ENCODE peak calls at places on chromosomes 16 and 17, in ten cellular contexts. V is GM20000, U is WTC11, Y is stomach, S is RWPE1, F is PC-3, H is gastrocnemius medialis, Z is esophagus squamous epithelium, W is OCI-LY7, C is bronchial epithelial cell. E is an unnamed sample.

GRCh38 chr16:64094170-64094960 is 1027.5 kb downstream of the CDH11 start:
- DNase-seq in C (no peak), V (no peak), Y (no peak), F (no peak), Z (no peak), U (no peak), H (no peak), S (no peak), W (no peak), E (no peak)

GRCh38 chr17:29573871-29574731 is 5.6 kb downstream of the TP53I13 start:
- DNase-seq in W (no peak), H (no peak), F (no peak), Z (no peak), S (no peak), Y (no peak), V (no peak), C (no peak), U (no peak), E (no peak)

GRCh38 chr16:67883872-67884261 is 818 bp upstream of the NRN1L start:
- DNase-seq in H (no peak), S (peak), Y (peak), U (peak), C (no peak), Z (no peak), F (peak), W (peak), V (peak), E (peak)

GRCh38 chr17:3222505-3222904 is 15.0 kb downstream of the OR1A1 start:
- DNase-seq in Z (no peak), V (no peak), W (no peak), C (no peak), U (no peak), S (no peak), Y (no peak), H (no peak), F (no peak), E (no peak)

GRCh38 chr16:75085556-75085955 is 31.0 kb downstream of the LDHD start:
- DNase-seq in Z (no peak), U (no peak), S (no peak), F (no peak), C (no peak), W (no peak), Y (no peak), H (no peak), V (no peak), E (no peak)

GRCh38 chr17:43378766-43379165 is 20.0 kb upstream of the ARL4D start:
- DNase-seq in V (no peak), Y (no peak), Z (no peak), S (no peak), U (no peak), C (no peak), H (no peak), F (no peak), W (no peak), E (no peak)

GRCh38 chr16:81696136-81696958 is 82.7 kb upstream of the PLCG2 start:
- DNase-seq in C (no peak), Z (no peak), S (no peak), Y (no peak), F (no peak), U (no peak), W (no peak), H (no peak), V (no peak), E (peak)

GRCh38 chr16:11871193-11871592 is 19.9 kb upstream of the RSL1D1 start:
- DNase-seq in Z (no peak), U (peak), S (no peak), Y (no peak), W (no peak), H (no peak), V (no peak), F (no peak), C (no peak), E (no peak)

GRCh38 chr17:63407741-63408330 is 38.3 kb downstream of the CYB561 start:
- DNase-seq in V (no peak), W (no peak), H (no peak), Z (no peak), S (no peak), Y (no peak), U (no peak), C (no peak), F (no peak), E (no peak)

GRCh38 chr17:61335845-61336655 is 63.6 kb upstream of the TBX2 start:
- DNase-seq in Z (no peak), F (peak), S (no peak), C (no peak), H (no peak), V (no peak), Y (peak), U (no peak), W (no peak), E (no peak)

GRCh38 chr17:57755479-57756070 is 10.5 kb upstream of the CCDC182 start:
- DNase-seq in S (peak), H (no peak), U (no peak), F (no peak), W (no peak), V (no peak), Y (no peak), C (no peak), Z (no peak), E (no peak)

GRCh38 chr16:66894948-66895696 is 14.8 kb downstream of the PDP2 start:
- DNase-seq in F (peak), U (peak), Y (peak), W (peak), C (peak), Z (peak), S (peak), V (peak), H (peak), E (peak)

GRCh38 chr17:49497147-49498036 is 2.3 kb downstream of the NGFR start:
- DNase-seq in S (peak), Z (no peak), U (peak), W (no peak), V (no peak), F (peak), H (peak), C (peak), Y (no peak), E (no peak)

GRCh38 chr17:2190014-2190413 is 113.6 kb downstream of the SMG6 start:
- DNase-seq in U (no peak), Z (no peak), W (no peak), S (no peak), V (no peak), H (no peak), F (peak), C (no peak), Y (no peak), E (no peak)

GRCh38 chr17:64638552-64639198 is 23.4 kb downstream of the SMURF2 start:
- DNase-seq in S (no peak), W (no peak), V (no peak), Y (no peak), C (no peak), F (no peak), Z (no peak), H (no peak), U (no peak), E (no peak)

GRCh38 chr16:58459344-58460218 is 40.4 kb upstream of the NDRG4 start:
- DNase-seq in W (no peak), V (no peak), H (no peak), Z (no peak), C (peak), Y (no peak), F (peak), S (peak), U (no peak), E (no peak)

GRCh38 chr17:46072998-46073397 is 73.9 kb downstream of the STH start:
- DNase-seq in U (no peak), H (no peak), W (no peak), V (no peak), Y (no peak), F (peak), Z (no peak), C (no peak), S (peak), E (no peak)

GRCh38 chr17:76485569-76485968 is 15.7 kb downstream of the RHBDF2 start:
- DNase-seq in C (no peak), Z (no peak), S (no peak), Y (no peak), F (no peak), W (peak), H (peak), V (no peak), U (no peak), E (no peak)

GRCh38 chr17:75034236-75034908 is 12.4 kb downstream of the ATP5PD start:
- DNase-seq in Z (no peak), C (peak), W (peak), H (peak), Y (peak), U (peak), S (peak), V (peak), F (peak), E (peak)

GRCh38 chr16:29926675-29927522 is 873 bp upstream of the KCTD13 start:
- DNase-seq in W (no peak), U (no peak), V (no peak), C (peak), Y (no peak), S (peak), F (peak), Z (no peak), H (no peak), E (no peak)

GRCh38 chr16:11328172-11329079 is 16.8 kb upstream of the RMI2 start:
- DNase-seq in Z (peak), S (peak), F (peak), U (peak), H (no peak), V (peak), C (peak), Y (peak), W (peak), E (peak)

GRCh38 chr16:27892879-27893278 is 170.6 kb downstream of the GSG1L start:
- DNase-seq in V (no peak), H (no peak), C (no peak), F (no peak), U (peak), W (no peak), Y (no peak), S (no peak), Z (no peak), E (no peak)

GRCh38 chr16:76500006-76500405 is 222.8 kb downstream of the CNTNAP4 start:
- DNase-seq in H (no peak), Z (no peak), F (no peak), W (no peak), Y (no peak), U (no peak), C (no peak), V (no peak), S (no peak), E (no peak)

GRCh38 chr17:45371414-45372324 is 54.8 kb upstream of the MAP3K14 start:
- DNase-seq in U (peak), W (no peak), H (peak), C (peak), S (peak), Z (no peak), Y (peak), V (no peak), F (peak), E (no peak)

GRCh38 chr16:87705780-87706277 is 60.0 kb downstream of the KLHDC4 start:
- DNase-seq in V (no peak), F (no peak), Z (no peak), Y (peak), W (no peak), U (no peak), C (no peak), H (no peak), S (no peak), E (no peak)

GRCh38 chr16:46801428-46802049 is 29.4 kb downstream of the C16orf87 start:
- DNase-seq in V (no peak), H (no peak), Z (no peak), U (no peak), C (peak), F (peak), S (peak), Y (no peak), W (no peak), E (no peak)

GRCh38 chr17:82022310-82022980 is at the start of gene CENPX:
- DNase-seq in C (no peak), S (no peak), W (no peak), F (no peak), H (no peak), Y (no peak), Z (no peak), V (peak), U (no peak), E (no peak)

GRCh38 chr17:77214743-77215142 is 74.0 kb downstream of the SEC14L1 start:
- DNase-seq in Y (peak), F (peak), Z (no peak), V (no peak), H (no peak), C (peak), U (peak), S (peak), W (peak), E (peak)

GRCh38 chr17:45700171-45701090 is 83.7 kb upstream of the CRHR1 start:
- DNase-seq in C (peak), U (no peak), V (no peak), Z (no peak), Y (no peak), W (no peak), H (no peak), F (no peak), S (no peak), E (no peak)

GRCh38 chr17:59074494-59074893 is 32.2 kb downstream of the TRIM37 start:
- DNase-seq in H (no peak), Z (no peak), W (no peak), C (peak), U (no peak), Y (no peak), S (no peak), F (no peak), V (no peak), E (no peak)

GRCh38 chr16:85317704-85318103 is 205.4 kb upstream of the CIBAR2 start:
- DNase-seq in U (no peak), W (no peak), C (no peak), Y (no peak), Z (no peak), S (no peak), V (no peak), F (no peak), H (no peak), E (no peak)

GRCh38 chr17:48340916-48341315 is 89.1 kb downstream of the SKAP1 start:
- DNase-seq in U (no peak), F (no peak), S (no peak), Z (no peak), Y (no peak), H (no peak), W (no peak), C (no peak), V (no peak), E (no peak)

GRCh38 chr16:56953006-56953405 is 8.7 kb upstream of the CETP start:
- DNase-seq in V (no peak), Z (no peak), Y (no peak), U (no peak), H (no peak), F (no peak), W (no peak), C (no peak), S (no peak), E (no peak)

GRCh38 chr16:56960681-56961281 is 969 bp upstream of the CETP start:
- DNase-seq in W (no peak), V (no peak), F (no peak), H (no peak), S (no peak), Z (no peak), C (no peak), U (no peak), Y (no peak), E (no peak)

GRCh38 chr16:56961386-56961785 is 364 bp upstream of the CETP start:
- DNase-seq in F (no peak), U (no peak), Y (no peak), W (no peak), Z (no peak), S (no peak), V (no peak), C (no peak), H (no peak), E (no peak)

GRCh38 chr16:56956076-56956475 is 5.7 kb upstream of the CETP start:
- DNase-seq in F (no peak), C (no peak), W (no peak), Z (no peak), H (no peak), S (no peak), Y (no peak), V (no peak), U (no peak), E (no peak)

DNA sequence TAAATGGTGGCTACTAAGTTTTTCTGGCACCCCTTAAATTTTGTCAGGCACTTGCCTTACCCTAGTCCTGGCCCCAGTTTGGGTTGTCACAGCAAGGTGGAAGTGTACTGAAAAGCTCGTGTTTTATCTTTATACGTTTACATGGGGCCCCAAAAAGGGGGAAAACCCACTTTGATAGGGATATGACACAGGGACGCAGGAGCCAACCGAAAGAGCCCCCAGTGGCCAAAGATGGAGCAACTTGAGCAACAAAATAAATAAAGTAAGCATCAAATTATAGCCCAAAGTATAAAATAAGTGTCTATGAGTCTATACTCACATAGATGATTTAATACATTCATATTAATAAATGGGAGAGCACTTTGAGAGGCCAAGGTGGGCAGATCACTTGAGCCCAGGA is 5.0 kb upstream of the CETP start:
- DNase-seq in U (no peak), Z (no peak), C (no peak), V (no peak), W (no peak), F (no peak), H (no peak), Y (no peak), S (no peak), E (no peak)
- TF ChIP-seq CTCF in U (no peak), Z (no peak), C (no peak), V (no peak), W (peak), F (peak), H (no peak), Y (no peak), S (no peak), E (peak)

DNA sequence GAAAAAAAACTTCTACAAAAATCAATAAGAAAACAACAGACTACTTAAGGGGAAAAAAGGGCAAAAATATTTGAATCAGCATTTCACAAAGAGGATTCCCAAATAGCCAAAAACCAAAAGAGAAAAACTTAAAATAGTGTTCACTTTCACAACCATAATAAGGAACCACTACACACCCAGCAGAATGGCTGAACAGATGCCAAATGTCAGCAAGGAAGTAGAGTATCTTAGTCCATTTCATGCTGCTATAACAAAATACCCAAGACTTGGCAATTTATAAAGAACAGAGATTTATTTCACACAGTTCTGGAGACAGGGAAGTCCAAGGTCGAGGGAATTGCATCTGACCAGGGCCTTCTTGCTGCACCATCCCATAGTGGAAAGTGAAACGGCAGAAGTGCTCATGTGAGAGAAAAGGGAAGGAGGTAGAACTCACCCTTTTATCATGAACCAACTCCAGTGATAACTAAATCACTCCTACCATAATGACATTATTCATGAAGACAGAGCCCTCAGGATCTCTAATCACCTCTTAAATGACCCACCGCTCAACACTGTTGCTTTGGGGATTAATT is 33.8 kb upstream of the CCL22 start:
- DNase-seq in W (no peak), U (no peak), C (no peak), H (no peak), V (no peak), Z (no peak), S (no peak), F (no peak), Y (no peak), E (no peak)
- TF ChIP-seq CTCF in W (no peak), U (no peak), C (no peak), H (no peak), V (no peak), Z (no peak), S (no peak), F (no peak), Y (no peak), E (no peak)

GRCh38 chr16:54362801-54363200 is 76.2 kb upstream of the IRX3 start:
- DNase-seq in C (no peak), Z (no peak), H (no peak), V (no peak), W (no peak), U (no peak), F (no peak), Y (no peak), S (no peak), E (no peak)

GRCh38 chr16:54361246-54361645 is 74.7 kb upstream of the IRX3 start:
- DNase-seq in H (no peak), C (no peak), S (no peak), U (no peak), V (no peak), Y (no peak), Z (no peak), F (no peak), W (no peak), E (no peak)

GRCh38 chr16:54359555-54359954 is 73.0 kb upstream of the IRX3 start:
- DNase-seq in Y (no peak), F (no peak), U (no peak), S (no peak), Z (no peak), C (no peak), V (no peak), H (no peak), W (no peak), E (no peak)

GRCh38 chr16:54363760-54364159 is 77.2 kb upstream of the IRX3 start:
- DNase-seq in Z (no peak), Y (no peak), U (no peak), C (no peak), V (no peak), W (no peak), F (no peak), H (no peak), S (no peak), E (no peak)

DNA sequence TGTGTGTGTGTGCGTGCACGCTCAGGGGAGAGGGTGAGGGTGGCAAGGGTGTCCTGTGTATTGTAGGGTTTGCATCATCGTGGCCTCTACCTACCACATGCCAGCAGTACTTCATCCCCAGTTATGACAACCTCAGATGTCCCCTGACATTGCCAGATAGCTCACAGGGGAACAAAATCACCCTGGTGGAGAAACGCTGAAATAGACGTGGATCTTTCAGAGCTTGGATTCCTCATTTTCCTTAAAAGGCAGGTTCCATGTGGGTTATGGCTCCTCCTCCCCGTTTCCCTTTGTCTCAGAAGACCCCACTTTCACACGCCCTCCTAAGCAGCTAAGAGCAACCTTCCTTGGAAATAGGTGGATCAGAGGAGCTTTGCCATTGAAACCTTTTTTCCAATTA is 75.2 kb upstream of the IRX3 start:
- DNase-seq in F (no peak), V (no peak), C (no peak), S (no peak), Z (no peak), H (no peak), U (no peak), W (no peak), Y (no peak), E (no peak)
- TF ChIP-seq CTCF in F (no peak), V (no peak), C (no peak), S (no peak), Z (no peak), H (no peak), U (no peak), W (no peak), Y (no peak), E (no peak)

GRCh38 chr16:50570354-50570753 is 22.2 kb downstream of the NKD1 start:
- DNase-seq in V (no peak), F (no peak), C (no peak), Z (no peak), U (no peak), S (no peak), W (no peak), Y (no peak), H (no peak), E (no peak)
- TF ChIP-seq CTCF in V (no peak), F (no peak), C (no peak), Z (no peak), U (no peak), S (no peak), W (no peak), Y (no peak), H (no peak), E (no peak)

DNA sequence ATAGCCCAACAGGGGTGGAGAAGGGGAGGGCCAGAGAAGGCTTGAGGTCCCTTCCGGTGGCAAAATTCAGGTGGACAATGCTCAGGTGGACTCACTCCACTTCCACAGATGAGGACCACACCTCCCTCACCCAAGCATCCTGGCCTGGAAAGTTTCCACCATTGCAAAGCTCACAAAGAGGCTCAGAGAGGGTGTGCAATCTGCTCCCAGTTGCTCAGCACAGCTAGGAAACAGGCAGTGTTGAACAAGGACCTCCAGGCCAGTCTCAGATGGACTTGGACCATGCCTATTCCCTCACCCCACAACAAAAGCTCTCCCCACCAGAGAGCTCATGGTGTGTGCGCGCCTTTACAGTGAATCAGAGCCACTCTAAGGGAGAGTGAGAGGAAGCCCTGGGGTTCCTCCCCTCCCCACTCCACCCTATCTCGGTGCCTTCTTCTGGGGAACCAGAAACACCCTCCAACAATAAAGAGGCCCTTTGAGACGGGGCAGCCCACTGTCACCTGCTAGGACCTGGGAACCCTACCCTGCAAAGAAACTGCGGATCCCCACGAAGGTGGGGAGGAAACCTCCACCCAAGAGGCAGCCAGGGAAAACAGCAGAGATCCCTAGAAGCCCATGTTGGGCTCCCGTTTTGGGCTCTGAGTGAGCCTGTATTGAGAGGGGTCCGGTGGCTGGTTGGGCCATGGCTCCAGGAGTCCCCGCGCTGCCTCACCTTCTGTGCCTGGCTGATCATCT is 1.6 kb downstream of the FAM83G start:
- DNase-seq in Y (no peak), F (no peak), V (no peak), C (peak), S (peak), W (no peak), H (no peak), Z (no peak), U (no peak), E (no peak)
- TF ChIP-seq CTCF in Y (no peak), F (no peak), V (no peak), C (no peak), S (no peak), W (no peak), H (no peak), Z (no peak), U (no peak), E (no peak)